ENCODE peak calls at places on chromosomes 11 and 22, in five cellular contexts. P is SJSA1, C is transverse colon, Y is fibroblast of lung, L is psoas muscle. W is an unnamed sample.

GRCh38 chr11:77730789-77731188 is 89.7 kb downstream of the RSF1 start:
- DNase-seq in P (no peak), C (no peak), Y (no peak), L (no peak), W (no peak)

GRCh38 chr22:39612811-39613548 is 42.4 kb downstream of the CACNA1I start:
- DNase-seq in P (no peak), C (no peak), Y (no peak), L (no peak), W (no peak)

GRCh38 chr11:73950869-73951710 is at the start of gene DNAJB13:
- DNase-seq in P (no peak), C (peak; percentile 44), Y (peak; percentile 45), L (no peak), W (peak; percentile 9)

GRCh38 chr11:2929511-2929879 is 275 bp upstream of the PHLDA2 start:
- DNase-seq in P (no peak), C (peak; percentile 88), Y (peak; percentile 77), L (peak; percentile 66), W (no peak)

GRCh38 chr11:2089536-2090165 is 49.5 kb downstream of the IGF2 start:
- DNase-seq in P (peak; percentile 50), C (no peak), Y (peak; percentile 47), L (no peak), W (no peak)

GRCh38 chr11:17544181-17544622 is at the start of gene USH1C:
- DNase-seq in P (no peak), C (peak; percentile 80), Y (no peak), L (peak; percentile 35), W (peak; percentile 27)

GRCh38 chr11:73292481-73292880 is 15.6 kb upstream of the ARHGEF17 start:
- DNase-seq in P (no peak), C (no peak), Y (no peak), L (no peak), W (no peak)

GRCh38 chr11:102802341-102802740 is 4.4 kb upstream of the MMP1 start:
- DNase-seq in P (peak; percentile 32), C (no peak), Y (peak; percentile 91), L (no peak), W (no peak)

GRCh38 chr11:111960916-111961315 is 23.8 kb downstream of the DIXDC1 start:
- DNase-seq in P (no peak), C (peak; percentile 19), Y (no peak), L (peak; percentile 57), W (no peak)

GRCh38 chr11:121041072-121041471 is 17.2 kb downstream of the TBCEL start:
- DNase-seq in P (no peak), C (no peak), Y (no peak), L (no peak), W (no peak)
- H3K27ac ChIP-seq in P (no peak overlapping the region), C (no peak overlapping the region), Y (no peak overlapping the region), L (no peak overlapping the region), W (no peak overlapping the region)

DNA sequence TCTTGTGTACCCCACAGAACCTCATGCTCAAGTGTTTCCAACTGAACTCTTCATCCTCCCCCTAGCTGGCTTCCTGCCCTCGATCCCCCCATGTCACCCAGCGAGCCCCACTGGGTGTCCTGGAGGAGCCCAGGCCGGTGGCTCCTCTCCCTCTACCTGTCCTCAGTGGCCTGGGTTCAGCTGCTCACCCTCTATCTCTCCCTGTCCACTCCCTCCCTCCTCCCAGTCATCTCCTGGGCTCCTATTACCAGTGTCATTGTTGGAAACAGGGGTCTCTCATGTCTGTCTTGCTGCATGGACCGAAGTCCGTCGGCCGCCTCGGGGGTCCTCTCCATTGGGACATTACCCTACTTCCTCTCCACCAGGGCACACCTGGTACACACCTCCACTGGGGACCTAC is 12.9 kb upstream of the MPPED1 start:
- DNase-seq in P (no peak), C (no peak), Y (no peak), L (no peak), W (no peak)
- H3K27ac ChIP-seq in P (no peak overlapping the region), C (no peak overlapping the region), Y (no peak overlapping the region), L (no peak overlapping the region), W (no peak overlapping the region)

GRCh38 chr22:40758390-40758789 is 60.8 kb downstream of the SLC25A17 start:
- DNase-seq in P (no peak), C (no peak), Y (no peak), L (no peak), W (no peak)
- H3K27ac ChIP-seq in P (no peak overlapping the region), C (no peak overlapping the region), Y (no peak overlapping the region), L (no peak overlapping the region), W (no peak overlapping the region)

GRCh38 chr11:85945788-85946187 is 90.6 kb downstream of the CCDC83 start:
- DNase-seq in P (no peak), C (no peak), Y (no peak), L (no peak), W (no peak)
- H3K27ac ChIP-seq in P (no peak overlapping the region), C (no peak overlapping the region), Y (no peak overlapping the region), L (no peak overlapping the region), W (peak overlapping the region; percentile 55)

DNA sequence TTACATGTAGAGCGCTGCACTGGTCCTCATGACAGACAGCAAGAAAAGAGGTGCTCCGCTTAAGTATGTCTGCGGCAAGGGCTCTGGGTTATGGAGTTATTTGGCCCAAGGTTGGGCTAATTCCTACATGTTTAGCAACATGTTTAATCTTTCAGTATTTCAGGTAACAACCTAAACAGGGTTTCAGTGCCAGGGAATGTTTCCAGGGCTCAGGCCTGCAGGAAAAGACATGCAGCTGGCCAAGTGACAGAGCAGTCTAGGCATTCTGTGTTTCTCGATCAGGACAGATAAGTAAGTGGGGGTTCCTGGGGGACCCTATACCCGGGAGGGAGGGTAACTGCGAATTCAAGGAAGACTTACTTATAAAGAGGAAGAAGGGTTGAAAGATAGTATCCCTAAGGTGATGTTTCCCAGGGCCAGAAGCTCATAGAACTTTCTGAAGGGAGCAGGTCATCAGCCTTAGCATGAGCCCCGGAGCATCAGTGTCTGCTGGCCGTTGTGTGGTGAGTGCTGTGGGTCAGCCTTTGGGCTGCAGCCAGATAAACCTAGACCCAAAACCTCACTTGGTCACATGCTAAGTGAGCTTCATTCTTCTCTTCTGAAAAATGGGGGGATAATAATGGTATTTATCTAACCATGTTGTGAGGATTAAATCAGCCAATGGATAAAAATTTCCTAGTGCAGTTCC is 18.4 kb downstream of the KCNJ5 start:
- DNase-seq in P (no peak), C (no peak), Y (no peak), L (no peak), W (no peak)
- H3K27ac ChIP-seq in P (no peak overlapping the region), C (no peak overlapping the region), Y (no peak overlapping the region), L (no peak overlapping the region), W (no peak overlapping the region)

GRCh38 chr11:9037046-9037780 is 33.4 kb upstream of the NRIP3 start:
- DNase-seq in P (no peak), C (no peak), Y (no peak), L (no peak), W (no peak)
- H3K27ac ChIP-seq in P (no peak overlapping the region), C (no peak overlapping the region), Y (no peak overlapping the region), L (no peak overlapping the region), W (peak overlapping the region; percentile 26)

GRCh38 chr11:43984519-43985385 is 42.3 kb downstream of the C11orf96 start:
- DNase-seq in P (no peak), C (no peak), Y (no peak), L (no peak), W (no peak)
- H3K27ac ChIP-seq in P (no peak overlapping the region), C (no peak overlapping the region), Y (no peak overlapping the region), L (peak overlapping the region; percentile 31), W (no peak overlapping the region)